ENCODE peak calls at places on chromosomes 6 and 20, in eight cellular contexts. R is right cardiac atrium; Z is neural crest cell; L is KG1; V is activated naive CD8-positive, alpha-beta T cell treated with anti-CD3 and anti-CD28 coated beads for 36 hours; J is astrocyte of the spinal cord; A is NCI-H2171 treated with DMSO at 0.1 percent for 48 hours; H is renal cortical epithelial cell. D is an unnamed sample.

GRCh38 chr20:58870293-58871014 is 17.9 kb downstream of the GNAS start:
- DNase-seq in R (peak), Z (peak), L (no peak), V (peak), J (peak), A (peak), H (peak), D (peak)

GRCh38 chr20:25237610-25238318 is 10.1 kb upstream of the PYGB start:
- DNase-seq in R (peak), Z (no peak), L (no peak), V (peak), J (peak), A (no peak), H (peak), D (peak)

GRCh38 chr6:158043008-158043407 is 61.3 kb downstream of the SYNJ2 start:
- DNase-seq in R (no peak), Z (no peak), L (no peak), V (no peak), J (no peak), A (no peak), H (no peak), D (no peak)

GRCh38 chr6:25263602-25264001 is 15.6 kb upstream of the CARMIL1 start:
- DNase-seq in R (no peak), Z (no peak), L (no peak), V (no peak), J (peak), A (no peak), H (no peak), D (peak)

GRCh38 chr6:7142228-7142801 is 34.6 kb downstream of the RREB1 start:
- DNase-seq in R (no peak), Z (no peak), L (no peak), V (no peak), J (no peak), A (no peak), H (no peak), D (no peak)

GRCh38 chr6:47187108-47187507 is 122.6 kb downstream of the TNFRSF21 start:
- DNase-seq in R (no peak), Z (no peak), L (no peak), V (no peak), J (no peak), A (no peak), H (peak), D (no peak)

GRCh38 chr6:169093121-169093723 is 160.4 kb downstream of the THBS2 start:
- DNase-seq in R (no peak), Z (no peak), L (no peak), V (no peak), J (no peak), A (no peak), H (no peak), D (no peak)

GRCh38 chr6:160221423-160221822 is 37.2 kb downstream of the SLC22A2 start:
- DNase-seq in R (no peak), Z (no peak), L (no peak), V (no peak), J (no peak), A (no peak), H (peak), D (peak)

GRCh38 chr20:36493801-36494114 is 47.6 kb upstream of the MYL9 start:
- DNase-seq in R (peak), Z (no peak), L (no peak), V (no peak), J (peak), A (no peak), H (peak), D (peak)

GRCh38 chr6:40520683-40521082 is 66.5 kb downstream of the LRFN2 start:
- DNase-seq in R (peak), Z (no peak), L (no peak), V (no peak), J (no peak), A (no peak), H (no peak), D (no peak)

GRCh38 chr6:2531426-2532208 is 219.1 kb downstream of the MYLK4 start:
- DNase-seq in R (no peak), Z (no peak), L (no peak), V (no peak), J (peak), A (no peak), H (peak), D (peak)

GRCh38 chr6:150865406-150866146 is at the start of gene MTHFD1L:
- DNase-seq in R (peak), Z (peak), L (peak), V (peak), J (peak), A (peak), H (peak), D (peak)

GRCh38 chr6:36358235-36358915 is 21.7 kb upstream of the BNIP5 start:
- DNase-seq in R (no peak), Z (no peak), L (no peak), V (no peak), J (no peak), A (no peak), H (peak), D (no peak)

GRCh38 chr6:2264932-2265331 is 19.5 kb upstream of the GMDS start:
- DNase-seq in R (no peak), Z (no peak), L (no peak), V (no peak), J (no peak), A (no peak), H (peak), D (peak)

GRCh38 chr20:37426106-37426505 is 80.2 kb downstream of the SRC start:
- DNase-seq in R (no peak), Z (no peak), L (no peak), V (no peak), J (no peak), A (peak), H (no peak), D (no peak)

GRCh38 chr6:44851176-44851575 is 463.7 kb downstream of the CDC5L start:
- DNase-seq in R (no peak), Z (no peak), L (no peak), V (no peak), J (peak), A (no peak), H (peak), D (no peak)

GRCh38 chr6:30067460-30068139 is 602 bp downstream of the PPP1R11 start:
- DNase-seq in R (peak), Z (no peak), L (no peak), V (no peak), J (no peak), A (peak), H (no peak), D (no peak)

GRCh38 chr6:28953039-28953872 is 29.5 kb upstream of the TRIM27 start:
- DNase-seq in R (no peak), Z (peak), L (peak), V (peak), J (peak), A (peak), H (peak), D (peak)

D was measured in RCC 7860.